ENCODE peak calls at places on chromosomes 1 and 21, in six cellular contexts. One of them, this sample, is unnamed.

GRCh38 chr1:36248250-36248894 is 24.1 kb downstream of the THRAP3 start:
- DNase-seq in lower lobe of right lung: peak; percentile 56
- DNase-seq in heart left ventricle: no peak
- DNase-seq in keratinocyte: no peak
- DNase-seq in SJCRH30: no peak
- DNase-seq in prostate gland: peak; percentile 58
- DNase-seq in this sample: peak; percentile 91

GRCh38 chr21:36466061-36466511 is 13.8 kb downstream of the CLDN14 start:
- DNase-seq in keratinocyte: no peak
- DNase-seq in SJCRH30: no peak
- DNase-seq in heart left ventricle: no peak
- DNase-seq in prostate gland: no peak
- DNase-seq in lower lobe of right lung: no peak
- DNase-seq in this sample: no peak

GRCh38 chr1:174166530-174167328 is 7.4 kb downstream of the RABGAP1L start:
- DNase-seq in heart left ventricle: no peak
- DNase-seq in SJCRH30: no peak
- DNase-seq in lower lobe of right lung: no peak
- DNase-seq in prostate gland: no peak
- DNase-seq in keratinocyte: no peak
- DNase-seq in this sample: no peak

GRCh38 chr1:27872802-27873665 is 690 bp downstream of the THEMIS2 start:
- DNase-seq in prostate gland: no peak
- DNase-seq in SJCRH30: no peak
- DNase-seq in keratinocyte: no peak
- DNase-seq in lower lobe of right lung: no peak
- DNase-seq in heart left ventricle: no peak
- DNase-seq in this sample: peak; percentile 82

GRCh38 chr1:15578921-15579682 is 5.7 kb downstream of the AGMAT start:
- DNase-seq in heart left ventricle: no peak
- DNase-seq in keratinocyte: no peak
- DNase-seq in SJCRH30: no peak
- DNase-seq in prostate gland: no peak
- DNase-seq in lower lobe of right lung: no peak
- DNase-seq in this sample: no peak

GRCh38 chr1:162497723-162498441 is at the start of gene UHMK1:
- DNase-seq in heart left ventricle: peak; percentile 93
- DNase-seq in prostate gland: peak; percentile 90
- DNase-seq in keratinocyte: peak; percentile 33
- DNase-seq in SJCRH30: peak; percentile 91
- DNase-seq in lower lobe of right lung: peak; percentile 94
- DNase-seq in this sample: peak; percentile 98

GRCh38 chr1:108947871-108948525 is 15.3 kb downstream of the CLCC1 start:
- DNase-seq in lower lobe of right lung: no peak
- DNase-seq in prostate gland: peak; percentile 14
- DNase-seq in heart left ventricle: no peak
- DNase-seq in keratinocyte: no peak
- DNase-seq in SJCRH30: no peak
- DNase-seq in this sample: peak; percentile 50

GRCh38 chr1:166304131-166304530 is 137.3 kb upstream of the FAM78B start:
- DNase-seq in keratinocyte: no peak
- DNase-seq in heart left ventricle: no peak
- DNase-seq in lower lobe of right lung: no peak
- DNase-seq in SJCRH30: no peak
- DNase-seq in prostate gland: no peak
- DNase-seq in this sample: no peak

GRCh38 chr1:203325004-203325417 is 19.7 kb downstream of the BTG2 start:
- DNase-seq in heart left ventricle: no peak
- DNase-seq in prostate gland: no peak
- DNase-seq in lower lobe of right lung: no peak
- DNase-seq in keratinocyte: no peak
- DNase-seq in SJCRH30: peak; percentile 72
- DNase-seq in this sample: no peak

GRCh38 chr21:39637197-39637970 is 24.6 kb downstream of the B3GALT5 start:
- DNase-seq in lower lobe of right lung: no peak
- DNase-seq in keratinocyte: no peak
- DNase-seq in SJCRH30: no peak
- DNase-seq in heart left ventricle: no peak
- DNase-seq in prostate gland: no peak
- DNase-seq in this sample: no peak

GRCh38 chr1:12327566-12327965 is 97.7 kb downstream of the VPS13D start:
- DNase-seq in keratinocyte: no peak
- DNase-seq in SJCRH30: no peak
- DNase-seq in lower lobe of right lung: no peak
- DNase-seq in heart left ventricle: no peak
- DNase-seq in prostate gland: no peak
- DNase-seq in this sample: no peak

GRCh38 chr1:95686217-95686616 is 452.2 kb downstream of the RWDD3 start:
- DNase-seq in SJCRH30: no peak
- DNase-seq in keratinocyte: no peak
- DNase-seq in lower lobe of right lung: no peak
- DNase-seq in prostate gland: no peak
- DNase-seq in heart left ventricle: no peak
- DNase-seq in this sample: no peak

GRCh38 chr1:108209456-108210108 is 9.4 kb upstream of the SLC25A24 start:
- DNase-seq in SJCRH30: peak; percentile 39
- DNase-seq in prostate gland: no peak
- DNase-seq in lower lobe of right lung: no peak
- DNase-seq in keratinocyte: no peak
- DNase-seq in heart left ventricle: no peak
- DNase-seq in this sample: no peak

GRCh38 chr1:233443040-233443439 is 115.5 kb downstream of the MAP3K21 start:
- DNase-seq in lower lobe of right lung: no peak
- DNase-seq in heart left ventricle: no peak
- DNase-seq in prostate gland: no peak
- DNase-seq in keratinocyte: peak; percentile 30
- DNase-seq in SJCRH30: no peak
- DNase-seq in this sample: peak; percentile 42

GRCh38 chr1:233448290-233448689 is 120.8 kb downstream of the MAP3K21 start:
- DNase-seq in lower lobe of right lung: no peak
- DNase-seq in SJCRH30: peak; percentile 50
- DNase-seq in prostate gland: no peak
- DNase-seq in keratinocyte: no peak
- DNase-seq in heart left ventricle: peak; percentile 30
- DNase-seq in this sample: no peak

GRCh38 chr1:233446935-233447334 is 119.4 kb downstream of the MAP3K21 start:
- DNase-seq in keratinocyte: no peak
- DNase-seq in heart left ventricle: no peak
- DNase-seq in prostate gland: no peak
- DNase-seq in lower lobe of right lung: no peak
- DNase-seq in SJCRH30: no peak
- DNase-seq in this sample: no peak

GRCh38 chr1:233444484-233444883 is 117.0 kb downstream of the MAP3K21 start:
- DNase-seq in prostate gland: no peak
- DNase-seq in lower lobe of right lung: no peak
- DNase-seq in keratinocyte: no peak
- DNase-seq in SJCRH30: no peak
- DNase-seq in heart left ventricle: no peak
- DNase-seq in this sample: no peak

GRCh38 chr1:233445737-233446136 is 118.2 kb downstream of the MAP3K21 start:
- DNase-seq in heart left ventricle: no peak
- DNase-seq in keratinocyte: no peak
- DNase-seq in lower lobe of right lung: no peak
- DNase-seq in prostate gland: no peak
- DNase-seq in SJCRH30: no peak
- DNase-seq in this sample: no peak
- H3K4me3 ChIP-seq in heart left ventricle: no peak overlapping the region
- H3K4me3 ChIP-seq in keratinocyte: no peak overlapping the region
- H3K4me3 ChIP-seq in lower lobe of right lung: no peak overlapping the region
- H3K4me3 ChIP-seq in prostate gland: no peak overlapping the region
- H3K4me3 ChIP-seq in SJCRH30: no peak overlapping the region
- H3K4me3 ChIP-seq in this sample: no peak overlapping the region

DNA sequence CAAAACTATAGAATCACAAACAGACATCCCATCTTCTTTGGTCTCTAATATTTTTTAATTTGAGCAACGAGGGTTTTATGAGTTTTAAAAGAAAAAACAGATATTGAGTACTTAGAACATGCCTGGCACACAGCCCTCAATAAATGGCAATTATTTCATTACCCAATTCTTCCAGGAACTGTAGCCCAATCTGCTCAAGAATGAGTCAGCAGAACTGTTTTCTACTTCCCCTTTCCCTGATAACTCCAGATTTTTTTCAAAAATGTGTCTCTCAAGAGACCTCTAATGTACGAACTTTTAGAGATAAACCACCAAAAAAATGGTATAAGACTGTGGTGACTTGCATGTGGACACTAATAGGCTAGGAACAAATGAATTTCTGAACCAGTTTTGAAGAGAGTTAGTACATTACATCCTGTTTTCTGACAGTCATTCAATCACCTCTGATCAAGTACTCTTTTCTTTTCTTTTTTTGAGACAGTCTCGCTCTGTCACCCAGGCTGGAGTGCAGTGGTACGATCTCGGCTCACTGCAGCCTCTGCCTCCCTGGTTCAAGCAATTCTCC is 11.5 kb downstream of the ABL2 start:
- DNase-seq in prostate gland: no peak
- DNase-seq in SJCRH30: no peak
- DNase-seq in lower lobe of right lung: no peak
- DNase-seq in keratinocyte: no peak
- DNase-seq in heart left ventricle: no peak
- DNase-seq in this sample: peak; percentile 69
- H3K27ac ChIP-seq in prostate gland: no peak overlapping the region
- H3K27ac ChIP-seq in SJCRH30: no peak overlapping the region
- H3K27ac ChIP-seq in lower lobe of right lung: peak overlapping the region; percentile 57
- H3K27ac ChIP-seq in keratinocyte: no peak overlapping the region
- H3K27ac ChIP-seq in heart left ventricle: no peak overlapping the region
- H3K27ac ChIP-seq in this sample: peak overlapping the region; percentile 31

GRCh38 chr1:170273556-170274501 is 128.1 kb downstream of the NTMT2 start:
- DNase-seq in keratinocyte: no peak
- DNase-seq in prostate gland: no peak
- DNase-seq in heart left ventricle: peak; percentile 57
- DNase-seq in lower lobe of right lung: no peak
- DNase-seq in SJCRH30: no peak
- DNase-seq in this sample: peak; percentile 32
- H3K4me3 ChIP-seq in keratinocyte: no peak overlapping the region
- H3K4me3 ChIP-seq in prostate gland: no peak overlapping the region
- H3K4me3 ChIP-seq in heart left ventricle: no peak overlapping the region
- H3K4me3 ChIP-seq in lower lobe of right lung: no peak overlapping the region
- H3K4me3 ChIP-seq in SJCRH30: no peak overlapping the region
- H3K4me3 ChIP-seq in this sample: no peak overlapping the region

GRCh38 chr1:94550800-94551241 is 9.3 kb upstream of the F3 start:
- DNase-seq in lower lobe of right lung: no peak
- DNase-seq in heart left ventricle: no peak
- DNase-seq in SJCRH30: peak; percentile 47
- DNase-seq in keratinocyte: no peak
- DNase-seq in prostate gland: no peak
- DNase-seq in this sample: no peak
- H3K27ac ChIP-seq in lower lobe of right lung: no peak overlapping the region
- H3K27ac ChIP-seq in heart left ventricle: no peak overlapping the region
- H3K27ac ChIP-seq in SJCRH30: peak overlapping the region; percentile 25
- H3K27ac ChIP-seq in keratinocyte: no peak overlapping the region
- H3K27ac ChIP-seq in prostate gland: peak overlapping the region; percentile 61
- H3K27ac ChIP-seq in this sample: no peak overlapping the region

GRCh38 chr1:160522136-160522535 is 919 bp downstream of the SLAMF6 start:
- DNase-seq in heart left ventricle: no peak
- DNase-seq in keratinocyte: no peak
- DNase-seq in lower lobe of right lung: no peak
- DNase-seq in SJCRH30: no peak
- DNase-seq in prostate gland: no peak
- DNase-seq in this sample: no peak

GRCh38 chr1:160519542-160520435 is 3.3 kb downstream of the SLAMF6 start:
- DNase-seq in lower lobe of right lung: no peak
- DNase-seq in prostate gland: no peak
- DNase-seq in SJCRH30: no peak
- DNase-seq in heart left ventricle: no peak
- DNase-seq in keratinocyte: no peak
- DNase-seq in this sample: no peak

GRCh38 chr1:160520582-160520981 is 2.5 kb downstream of the SLAMF6 start:
- DNase-seq in heart left ventricle: no peak
- DNase-seq in keratinocyte: no peak
- DNase-seq in prostate gland: no peak
- DNase-seq in lower lobe of right lung: no peak
- DNase-seq in SJCRH30: no peak
- DNase-seq in this sample: peak; percentile 7

GRCh38 chr1:160521554-160521953 is 1.5 kb downstream of the SLAMF6 start:
- DNase-seq in SJCRH30: no peak
- DNase-seq in lower lobe of right lung: no peak
- DNase-seq in prostate gland: no peak
- DNase-seq in keratinocyte: no peak
- DNase-seq in heart left ventricle: no peak
- DNase-seq in this sample: no peak

GRCh38 chr1:160520999-160521398 is 2.1 kb downstream of the SLAMF6 start:
- DNase-seq in SJCRH30: no peak
- DNase-seq in lower lobe of right lung: no peak
- DNase-seq in heart left ventricle: no peak
- DNase-seq in prostate gland: no peak
- DNase-seq in keratinocyte: no peak
- DNase-seq in this sample: no peak
- H3K4me3 ChIP-seq in SJCRH30: no peak overlapping the region
- H3K4me3 ChIP-seq in lower lobe of right lung: peak overlapping the region; percentile 38
- H3K4me3 ChIP-seq in heart left ventricle: no peak overlapping the region
- H3K4me3 ChIP-seq in prostate gland: no peak overlapping the region
- H3K4me3 ChIP-seq in keratinocyte: no peak overlapping the region
- H3K4me3 ChIP-seq in this sample: no peak overlapping the region

This sample was measured in GM23248.